ENCODE peak calls at places on chromosomes 7 and 10, in ten cellular contexts. R is ovary, M is spleen, S is lower lobe of right lung, V is ascending aorta, F is IMR-90, W is left ventricle myocardium inferior, G is left lung, T is colonic mucosa, K is PC-9. C is an unnamed sample. For H3K4me1 and H3K36me3, the result is how much of the 10 kb centered on the place peaks cover.

GRCh38 chr7:46969303-46970130 is 612.4 kb downstream of the TNS3 start:
- DNase-seq in R (no peak), M (no peak), S (no peak), V (no peak), F (peak), W (no peak), G (no peak), T (peak), K (peak), C (no peak)

GRCh38 chr7:82818091-82818620 is 344.5 kb downstream of the PCLO start:
- DNase-seq in R (no peak), M (no peak), S (no peak), V (no peak), F (no peak), W (no peak), G (no peak), T (no peak), K (no peak), C (no peak)

GRCh38 chr10:102287538-102287937 is 42.2 kb downstream of the GBF1 start:
- DNase-seq in R (no peak), M (no peak), S (no peak), V (no peak), F (no peak), W (no peak), G (no peak), T (no peak), K (no peak), C (no peak)

GRCh38 chr10:62733654-62734293 is 70.7 kb upstream of the ADO start:
- DNase-seq in R (no peak), M (no peak), S (no peak), V (no peak), F (no peak), W (peak), G (no peak), T (no peak), K (no peak), C (no peak)

GRCh38 chr10:89090760-89091455 is 100.3 kb downstream of the FAS start:
- DNase-seq in R (no peak), M (no peak), S (no peak), V (no peak), F (peak), W (no peak), G (no peak), T (no peak), K (no peak), C (peak)

GRCh38 chr10:133083422-133084100 is 4.2 kb upstream of the ADGRA1 start:
- DNase-seq in R (no peak), M (no peak), S (no peak), V (no peak), F (no peak), W (no peak), G (peak), T (no peak), K (no peak), C (no peak)

GRCh38 chr10:132883391-132883881 is 58.9 kb downstream of the CFAP46 start:
- DNase-seq in R (peak), M (peak), S (no peak), V (peak), F (peak), W (no peak), G (peak), T (no peak), K (no peak), C (no peak)

GRCh38 chr10:126945351-126946035 is 40.3 kb downstream of the DOCK1 start:
- DNase-seq in R (no peak), M (no peak), S (no peak), V (no peak), F (no peak), W (no peak), G (no peak), T (no peak), K (no peak), C (no peak)

GRCh38 chr10:60663850-60664249 is 114.4 kb upstream of the CDK1 start:
- DNase-seq in R (no peak), M (no peak), S (no peak), V (no peak), F (no peak), W (no peak), G (peak), T (no peak), K (no peak), C (no peak)

GRCh38 chr7:30842542-30843451 is 68.9 kb upstream of the AQP1 start:
- DNase-seq in R (no peak), M (peak), S (peak), V (peak), F (no peak), W (no peak), G (no peak), T (no peak), K (no peak), C (no peak)

GRCh38 chr10:75743231-75743864 is 311.9 kb downstream of the LRMDA start:
- DNase-seq in R (no peak), M (no peak), S (no peak), V (no peak), F (no peak), W (no peak), G (no peak), T (no peak), K (no peak), C (no peak)

GRCh38 chr7:132618956-132619305 is 42.7 kb upstream of the PLXNA4 start:
- DNase-seq in R (no peak), M (no peak), S (no peak), V (no peak), F (peak), W (no peak), G (no peak), T (no peak), K (no peak), C (no peak)

GRCh38 chr10:921471-922414 is 9.8 kb downstream of the LARP4B start:
- DNase-seq in R (no peak), M (no peak), S (no peak), V (no peak), F (peak), W (no peak), G (no peak), T (no peak), K (no peak), C (no peak)

GRCh38 chr10:116030576-116030975 is 242.4 kb downstream of the GFRA1 start:
- DNase-seq in R (no peak), M (no peak), S (no peak), V (no peak), F (no peak), W (no peak), G (no peak), T (no peak), K (no peak), C (no peak)

GRCh38 chr7:155814569-155815276 is 2.5 kb upstream of the SHH start:
- DNase-seq in R (no peak), M (peak), S (no peak), V (no peak), F (peak), W (no peak), G (no peak), T (no peak), K (peak), C (no peak)

GRCh38 chr7:28988818-28989595 is 30.9 kb upstream of the TRIL start:
- DNase-seq in R (peak), M (no peak), S (no peak), V (peak), F (peak), W (no peak), G (no peak), T (peak), K (peak), C (no peak)

GRCh38 chr7:30912454-30912985 is 867 bp downstream of the AQP1 start:
- DNase-seq in R (no peak), M (no peak), S (no peak), V (no peak), F (no peak), W (no peak), G (peak), T (no peak), K (no peak), C (no peak)

GRCh38 chr7:131042269-131043160 is 285.2 kb upstream of the MKLN1 start:
- DNase-seq in R (no peak), M (no peak), S (no peak), V (no peak), F (no peak), W (no peak), G (no peak), T (no peak), K (no peak), C (no peak)

GRCh38 chr7:98175260-98175604 is 36.0 kb upstream of the BHLHA15 start:
- DNase-seq in R (no peak), M (no peak), S (no peak), V (no peak), F (no peak), W (no peak), G (no peak), T (no peak), K (no peak), C (no peak)
- H3K4me1 ChIP-seq in R (under half), M (under half), S (under half), V (under half), F (under half), W (under half), G (under half), T (under half), K (under half), C (under half)

GRCh38 chr7:13907824-13908223 is 81.6 kb downstream of the ETV1 start:
- DNase-seq in R (no peak), M (no peak), S (no peak), V (no peak), F (no peak), W (no peak), G (no peak), T (no peak), K (no peak), C (no peak)

GRCh38 chr7:13903997-13904396 is 85.5 kb downstream of the ETV1 start:
- DNase-seq in R (no peak), M (no peak), S (no peak), V (no peak), F (peak), W (no peak), G (no peak), T (no peak), K (no peak), C (no peak)

GRCh38 chr7:13908667-13909382 is 80.6 kb downstream of the ETV1 start:
- DNase-seq in R (no peak), M (no peak), S (no peak), V (no peak), F (no peak), W (no peak), G (no peak), T (no peak), K (peak), C (no peak)

GRCh38 chr7:13901577-13901976 is 87.9 kb downstream of the ETV1 start:
- DNase-seq in R (no peak), M (no peak), S (no peak), V (no peak), F (no peak), W (no peak), G (no peak), T (no peak), K (no peak), C (no peak)

DNA sequence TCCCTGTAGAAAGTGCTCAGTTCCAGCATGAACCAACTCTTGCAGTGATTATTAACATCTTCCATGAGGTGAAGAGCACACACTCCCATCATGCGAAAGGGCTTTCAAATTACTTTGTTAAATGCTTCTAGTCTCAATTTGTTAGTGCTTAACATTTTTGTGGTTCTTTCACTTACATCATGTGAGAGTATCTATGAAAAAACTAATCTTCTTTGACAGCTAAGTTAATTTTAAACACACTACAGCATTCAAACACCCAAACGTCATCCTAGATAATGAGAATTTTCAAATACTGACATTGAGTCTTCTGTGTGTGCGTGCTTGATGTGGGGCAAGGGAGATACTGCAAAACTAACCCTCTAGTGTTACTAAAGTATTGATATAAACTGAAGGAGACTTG is 84.8 kb downstream of the ETV1 start:
- DNase-seq in R (no peak), M (no peak), S (no peak), V (no peak), F (peak), W (no peak), G (no peak), T (no peak), K (no peak), C (no peak)
- H3K36me3 ChIP-seq in R (under half), M (under half), S (under half), V (under half), F (under half), W (under half), G (under half), T (under half), K (under half), C (under half)

GRCh38 chr10:103843045-103843444 is 12.3 kb downstream of the SH3PXD2A start:
- DNase-seq in R (no peak), M (peak), S (no peak), V (no peak), F (no peak), W (no peak), G (no peak), T (no peak), K (no peak), C (no peak)
- H3K4me1 ChIP-seq in R (under half), M (half or more), S (under half), V (under half), F (under half), W (half or more), G (under half), T (under half), K (under half), C (under half)

GRCh38 chr10:86077271-86077670 is 289.3 kb downstream of the GRID1 start:
- DNase-seq in R (no peak), M (peak), S (no peak), V (no peak), F (no peak), W (no peak), G (no peak), T (no peak), K (no peak), C (no peak)
- H3K36me3 ChIP-seq in R (under half), M (under half), S (under half), V (under half), F (under half), W (under half), G (under half), T (under half), K (under half), C (under half)

GRCh38 chr10:18608581-18608980 is 42.8 kb downstream of the NSUN6 start:
- DNase-seq in R (no peak), M (no peak), S (no peak), V (no peak), F (no peak), W (no peak), G (no peak), T (no peak), K (no peak), C (no peak)
- H3K4me1 ChIP-seq in R (under half), M (under half), S (under half), V (under half), F (under half), W (under half), G (under half), T (under half), K (half or more), C (under half)

DNA sequence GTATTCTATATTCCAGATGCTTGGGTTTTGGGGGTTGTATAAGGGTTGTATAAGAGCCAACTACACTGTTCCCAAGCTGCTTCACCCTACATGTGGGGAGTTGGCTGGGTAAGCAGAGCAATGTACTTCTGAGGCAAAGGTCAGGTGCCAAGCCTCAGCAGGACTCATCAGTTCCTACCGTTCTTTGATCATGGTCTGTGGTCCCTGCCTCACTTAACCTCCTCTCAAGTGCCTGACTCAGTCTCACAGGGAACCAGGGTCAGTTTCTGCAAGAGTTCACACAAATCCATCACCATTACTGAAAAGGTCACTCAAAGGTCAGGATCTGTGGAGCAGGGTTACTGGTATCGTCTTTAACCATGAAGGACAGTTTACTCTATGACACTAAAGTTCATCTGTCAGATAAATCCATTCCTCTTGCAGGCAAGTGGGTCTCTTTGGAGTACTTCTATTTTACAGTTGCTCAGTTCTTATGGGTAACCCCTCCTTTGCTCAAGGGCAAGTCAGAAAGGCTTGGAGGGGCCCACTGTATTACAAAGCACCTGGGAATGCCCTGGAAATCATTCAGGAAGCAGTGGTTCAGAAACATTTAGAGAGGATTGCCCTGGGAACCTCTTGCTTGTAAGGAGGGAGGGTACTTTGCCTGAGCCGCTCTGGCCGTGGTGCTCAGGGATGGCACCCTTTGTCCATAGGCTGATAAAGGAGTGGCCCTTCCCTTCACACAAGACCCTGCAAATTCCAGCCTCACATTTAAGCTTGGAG is 184.3 kb upstream of the CDCA7L start:
- DNase-seq in R (no peak), M (no peak), S (no peak), V (no peak), F (no peak), W (no peak), G (no peak), T (no peak), K (no peak), C (no peak)
- H3K36me3 ChIP-seq in R (under half), M (under half), S (half or more), V (under half), F (under half), W (under half), G (under half), T (under half), K (under half), C (under half)

DNA sequence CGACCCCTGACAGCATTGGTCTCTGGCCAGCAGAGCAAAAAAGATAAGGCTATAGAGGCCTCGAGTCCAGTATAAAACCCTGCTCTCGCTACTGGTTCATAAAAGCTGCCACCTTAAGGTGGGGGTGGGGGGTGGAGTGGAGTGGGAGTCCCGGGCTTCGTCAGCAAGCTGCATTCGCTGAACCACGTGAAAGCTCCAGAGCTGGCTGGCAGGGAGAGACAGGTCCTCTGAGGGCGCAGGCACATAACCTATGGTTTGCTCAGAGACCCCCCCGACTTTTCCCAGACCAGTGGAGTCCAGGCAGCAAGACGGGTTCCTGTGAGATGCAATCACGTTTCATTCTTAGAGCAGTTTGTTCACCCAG is 1.4 kb downstream of the KAZALD1 start:
- DNase-seq in R (no peak), M (no peak), S (no peak), V (no peak), F (no peak), W (no peak), G (no peak), T (no peak), K (no peak), C (no peak)
- H3K4me1 ChIP-seq in R (under half), M (half or more), S (half or more), V (under half), F (under half), W (half or more), G (half or more), T (under half), K (under half), C (under half)

GRCh38 chr7:157416011-157416410 is 79.2 kb downstream of the DNAJB6 start:
- DNase-seq in R (no peak), M (no peak), S (no peak), V (no peak), F (no peak), W (no peak), G (peak), T (no peak), K (no peak), C (no peak)

GRCh38 chr7:157414702-157415096 is 77.9 kb downstream of the DNAJB6 start:
- DNase-seq in R (no peak), M (no peak), S (no peak), V (no peak), F (no peak), W (no peak), G (peak), T (no peak), K (no peak), C (no peak)

GRCh38 chr7:157413881-157414701 is 77.3 kb downstream of the DNAJB6 start:
- DNase-seq in R (no peak), M (no peak), S (no peak), V (no peak), F (no peak), W (peak), G (peak), T (no peak), K (no peak), C (no peak)

GRCh38 chr7:157412491-157413180 is 75.8 kb downstream of the DNAJB6 start:
- DNase-seq in R (no peak), M (peak), S (peak), V (no peak), F (no peak), W (peak), G (peak), T (no peak), K (no peak), C (no peak)

GRCh38 chr7:157415486-157415885 is 78.7 kb downstream of the DNAJB6 start:
- DNase-seq in R (no peak), M (no peak), S (no peak), V (no peak), F (no peak), W (no peak), G (peak), T (no peak), K (no peak), C (no peak)
- H3K36me3 ChIP-seq in R (under half), M (under half), S (half or more), V (half or more), F (under half), W (half or more), G (half or more), T (under half), K (under half), C (under half)

GRCh38 chr10:71243756-71244637 is 31.6 kb downstream of the UNC5B start:
- DNase-seq in R (peak), M (no peak), S (peak), V (no peak), F (peak), W (peak), G (no peak), T (peak), K (peak), C (no peak)
- H3K4me1 ChIP-seq in R (under half), M (half or more), S (half or more), V (under half), F (under half), W (half or more), G (half or more), T (under half), K (half or more), C (under half)

C was measured in HAP-1.